ENCODE peak calls at places on chromosomes 16 and 17, in seven cellular contexts. One of them, this sample, is unnamed.

GRCh38 chr17:75688209-75688771 is 21.2 kb downstream of the SAP30BP start:
- DNase-seq in CD8-positive, alpha-beta T cell: no peak
- DNase-seq in ascending aorta: no peak
- DNase-seq in thoracic aorta: no peak
- DNase-seq in cardiac muscle cell: no peak
- DNase-seq in endothelial cell of umbilical vein: peak; percentile 85
- DNase-seq in A549: no peak
- DNase-seq in this sample: no peak

GRCh38 chr16:89670496-89671431 is 13.1 kb downstream of the SPATA33 start:
- DNase-seq in CD8-positive, alpha-beta T cell: no peak
- DNase-seq in ascending aorta: no peak
- DNase-seq in thoracic aorta: no peak
- DNase-seq in cardiac muscle cell: no peak
- DNase-seq in endothelial cell of umbilical vein: peak; percentile 16
- DNase-seq in A549: no peak
- DNase-seq in this sample: no peak

GRCh38 chr17:13869301-13869700 is 200.0 kb upstream of the COX10 start:
- DNase-seq in CD8-positive, alpha-beta T cell: no peak
- DNase-seq in ascending aorta: no peak
- DNase-seq in thoracic aorta: no peak
- DNase-seq in cardiac muscle cell: no peak
- DNase-seq in endothelial cell of umbilical vein: no peak
- DNase-seq in A549: no peak
- DNase-seq in this sample: no peak

GRCh38 chr17:45814622-45815606 is 29.8 kb upstream of the SPPL2C start:
- DNase-seq in CD8-positive, alpha-beta T cell: no peak
- DNase-seq in ascending aorta: no peak
- DNase-seq in thoracic aorta: no peak
- DNase-seq in cardiac muscle cell: no peak
- DNase-seq in endothelial cell of umbilical vein: no peak
- DNase-seq in A549: no peak
- DNase-seq in this sample: no peak

GRCh38 chr17:11935734-11936406 is 61.4 kb downstream of the ZNF18 start:
- DNase-seq in CD8-positive, alpha-beta T cell: no peak
- DNase-seq in ascending aorta: no peak
- DNase-seq in thoracic aorta: no peak
- DNase-seq in cardiac muscle cell: peak; percentile 68
- DNase-seq in endothelial cell of umbilical vein: peak; percentile 14
- DNase-seq in A549: peak; percentile 72
- DNase-seq in this sample: no peak

GRCh38 chr17:5584971-5585794 is 874 bp upstream of the NLRP1 start:
- DNase-seq in CD8-positive, alpha-beta T cell: no peak
- DNase-seq in ascending aorta: no peak
- DNase-seq in thoracic aorta: no peak
- DNase-seq in cardiac muscle cell: no peak
- DNase-seq in endothelial cell of umbilical vein: no peak
- DNase-seq in A549: no peak
- DNase-seq in this sample: no peak

GRCh38 chr17:35022536-35023063 is 40.9 kb downstream of the RFFL start:
- DNase-seq in CD8-positive, alpha-beta T cell: peak; percentile 69
- DNase-seq in ascending aorta: peak; percentile 96
- DNase-seq in thoracic aorta: peak; percentile 86
- DNase-seq in cardiac muscle cell: peak; percentile 60
- DNase-seq in endothelial cell of umbilical vein: peak; percentile 95
- DNase-seq in A549: peak; percentile 82
- DNase-seq in this sample: peak; percentile 19

GRCh38 chr17:34357398-34357797 is 1.1 kb downstream of the CCL13 start:
- DNase-seq in CD8-positive, alpha-beta T cell: no peak
- DNase-seq in ascending aorta: no peak
- DNase-seq in thoracic aorta: no peak
- DNase-seq in cardiac muscle cell: no peak
- DNase-seq in endothelial cell of umbilical vein: no peak
- DNase-seq in A549: no peak
- DNase-seq in this sample: no peak

GRCh38 chr16:18832613-18833012 is 31.3 kb upstream of the ARL6IP1 start:
- DNase-seq in CD8-positive, alpha-beta T cell: no peak
- DNase-seq in ascending aorta: no peak
- DNase-seq in thoracic aorta: no peak
- DNase-seq in cardiac muscle cell: no peak
- DNase-seq in endothelial cell of umbilical vein: no peak
- DNase-seq in A549: no peak
- DNase-seq in this sample: no peak

DNA sequence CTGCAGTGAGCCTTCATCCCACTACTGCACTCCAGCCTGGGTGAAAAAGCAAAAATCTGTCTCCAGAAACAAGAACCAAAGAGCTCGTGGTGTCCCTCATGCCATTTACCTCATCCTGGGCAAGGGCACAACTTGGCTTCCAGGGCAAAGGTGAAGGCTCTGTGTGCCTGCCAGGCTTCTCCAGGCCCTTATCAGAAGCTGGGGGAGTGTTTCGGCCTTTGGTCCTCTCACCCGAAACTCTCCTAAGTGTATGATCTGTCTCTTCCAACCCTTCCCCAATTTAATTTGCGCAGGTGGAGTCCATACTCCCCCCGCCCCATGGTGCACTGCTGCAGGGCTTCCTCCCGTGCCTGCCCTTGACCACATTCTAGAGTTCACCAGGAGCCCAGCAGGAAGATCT is 1.1 kb downstream of the CES2 start:
- DNase-seq in CD8-positive, alpha-beta T cell: no peak
- DNase-seq in ascending aorta: no peak
- DNase-seq in thoracic aorta: no peak
- DNase-seq in cardiac muscle cell: no peak
- DNase-seq in endothelial cell of umbilical vein: no peak
- DNase-seq in A549: no peak
- DNase-seq in this sample: no peak
- H3K4me3 ChIP-seq in CD8-positive, alpha-beta T cell: no peak overlapping the region
- H3K4me3 ChIP-seq in ascending aorta: peak overlapping the region; percentile 94
- H3K4me3 ChIP-seq in thoracic aorta: no peak overlapping the region
- H3K4me3 ChIP-seq in cardiac muscle cell: peak overlapping the region; percentile 62
- H3K4me3 ChIP-seq in endothelial cell of umbilical vein: no peak overlapping the region
- H3K4me3 ChIP-seq in A549: no peak overlapping the region
- H3K4me3 ChIP-seq in this sample: peak overlapping the region; percentile 96

DNA sequence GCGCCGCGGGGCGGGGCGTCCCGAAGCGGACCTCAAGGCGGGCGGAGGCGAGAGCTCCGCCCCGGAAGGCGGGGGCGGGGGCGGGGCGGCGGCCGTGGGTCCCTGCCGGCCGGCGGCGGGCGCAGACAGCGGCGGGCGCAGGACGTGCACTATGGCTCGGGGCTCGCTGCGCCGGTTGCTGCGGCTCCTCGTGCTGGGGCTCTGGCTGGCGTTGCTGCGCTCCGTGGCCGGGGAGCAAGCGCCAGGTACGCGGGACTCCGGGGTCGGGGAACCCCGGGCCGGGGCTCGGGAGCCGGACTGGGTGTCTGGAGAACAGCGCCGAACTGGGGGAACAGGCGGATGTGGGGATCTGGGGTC is at the start of gene TNFRSF12A:
- DNase-seq in CD8-positive, alpha-beta T cell: peak; percentile 54
- DNase-seq in ascending aorta: peak; percentile 89
- DNase-seq in thoracic aorta: no peak
- DNase-seq in cardiac muscle cell: peak; percentile 92
- DNase-seq in endothelial cell of umbilical vein: peak; percentile 77
- DNase-seq in A549: peak; percentile 82
- DNase-seq in this sample: no peak
- H3K4me1 ChIP-seq in CD8-positive, alpha-beta T cell: peaks cover 60% of the 10 kb centered on the region
- H3K4me1 ChIP-seq in ascending aorta: peaks cover 34% of the 10 kb centered on the region
- H3K4me1 ChIP-seq in thoracic aorta: peaks cover 35% of the 10 kb centered on the region
- H3K4me1 ChIP-seq in cardiac muscle cell: peaks cover 22% of the 10 kb centered on the region
- H3K4me1 ChIP-seq in endothelial cell of umbilical vein: peaks cover 18% of the 10 kb centered on the region
- H3K4me1 ChIP-seq in A549: peaks cover 24% of the 10 kb centered on the region
- H3K4me1 ChIP-seq in this sample: peaks cover 41% of the 10 kb centered on the region

DNA sequence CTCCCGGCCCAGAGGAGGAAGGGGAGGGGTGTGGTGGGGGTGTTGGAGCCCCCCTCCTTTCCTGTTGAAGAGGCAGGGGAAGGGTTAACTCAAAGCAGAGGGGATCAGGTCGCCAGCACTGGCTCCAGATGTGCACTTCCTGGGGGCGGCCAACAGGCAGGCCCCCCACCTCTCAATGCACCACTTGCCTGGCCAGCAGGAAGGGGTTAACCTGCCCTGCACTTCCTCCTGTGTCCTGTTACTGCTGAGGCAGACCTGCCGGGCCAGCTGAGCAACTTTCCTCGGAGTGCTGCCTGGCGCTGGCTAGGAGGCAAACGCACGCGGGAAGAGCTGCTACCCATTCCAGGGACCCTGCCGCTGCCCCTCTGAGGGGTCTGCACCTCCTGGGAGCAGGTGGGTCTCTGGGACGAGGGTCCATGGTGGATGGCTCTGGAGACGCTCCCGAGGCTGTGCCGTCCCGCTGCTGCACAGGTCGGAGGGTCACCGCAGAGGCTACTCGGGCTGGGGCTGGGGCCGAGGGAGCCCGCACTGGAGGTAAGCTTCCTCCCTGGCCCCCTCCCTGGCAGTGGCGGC is at the start of gene EPN3:
- DNase-seq in CD8-positive, alpha-beta T cell: no peak
- DNase-seq in ascending aorta: no peak
- DNase-seq in thoracic aorta: no peak
- DNase-seq in cardiac muscle cell: peak; percentile 55
- DNase-seq in endothelial cell of umbilical vein: no peak
- DNase-seq in A549: no peak
- DNase-seq in this sample: no peak
- H3K4me3 ChIP-seq in CD8-positive, alpha-beta T cell: no peak within 1 kb of the TSS
- H3K4me3 ChIP-seq in ascending aorta: no peak within 1 kb of the TSS
- H3K4me3 ChIP-seq in thoracic aorta: no peak within 1 kb of the TSS
- H3K4me3 ChIP-seq in cardiac muscle cell: peak within 1 kb of the TSS; percentile 18
- H3K4me3 ChIP-seq in endothelial cell of umbilical vein: no peak within 1 kb of the TSS
- H3K4me3 ChIP-seq in A549: no peak within 1 kb of the TSS
- H3K4me3 ChIP-seq in this sample: peak within 1 kb of the TSS; percentile 69

GRCh38 chr16:24688359-24688758 is 41.1 kb upstream of the TNRC6A start:
- DNase-seq in CD8-positive, alpha-beta T cell: no peak
- DNase-seq in ascending aorta: no peak
- DNase-seq in thoracic aorta: no peak
- DNase-seq in cardiac muscle cell: no peak
- DNase-seq in endothelial cell of umbilical vein: no peak
- DNase-seq in A549: no peak
- DNase-seq in this sample: no peak
- H3K4me1 ChIP-seq in CD8-positive, alpha-beta T cell: no peaks in the 10 kb centered on the region
- H3K4me1 ChIP-seq in ascending aorta: peaks cover 14% of the 10 kb centered on the region
- H3K4me1 ChIP-seq in thoracic aorta: peaks cover 20% of the 10 kb centered on the region
- H3K4me1 ChIP-seq in cardiac muscle cell: no peaks in the 10 kb centered on the region
- H3K4me1 ChIP-seq in endothelial cell of umbilical vein: peaks cover 14% of the 10 kb centered on the region
- H3K4me1 ChIP-seq in A549: peaks cover 18% of the 10 kb centered on the region
- H3K4me1 ChIP-seq in this sample: peaks cover 12% of the 10 kb centered on the region

GRCh38 chr17:48563385-48563838 is 14.7 kb downstream of the HOXB4 start:
- DNase-seq in CD8-positive, alpha-beta T cell: no peak
- DNase-seq in ascending aorta: no peak
- DNase-seq in thoracic aorta: no peak
- DNase-seq in cardiac muscle cell: no peak
- DNase-seq in endothelial cell of umbilical vein: no peak
- DNase-seq in A549: no peak
- DNase-seq in this sample: no peak
- H3K4me3 ChIP-seq in CD8-positive, alpha-beta T cell: no peak overlapping the region
- H3K4me3 ChIP-seq in ascending aorta: peak overlapping the region; percentile 71
- H3K4me3 ChIP-seq in thoracic aorta: peak overlapping the region; percentile 69
- H3K4me3 ChIP-seq in cardiac muscle cell: no peak overlapping the region
- H3K4me3 ChIP-seq in endothelial cell of umbilical vein: no peak overlapping the region
- H3K4me3 ChIP-seq in A549: no peak overlapping the region
- H3K4me3 ChIP-seq in this sample: peak overlapping the region; percentile 37

DNA sequence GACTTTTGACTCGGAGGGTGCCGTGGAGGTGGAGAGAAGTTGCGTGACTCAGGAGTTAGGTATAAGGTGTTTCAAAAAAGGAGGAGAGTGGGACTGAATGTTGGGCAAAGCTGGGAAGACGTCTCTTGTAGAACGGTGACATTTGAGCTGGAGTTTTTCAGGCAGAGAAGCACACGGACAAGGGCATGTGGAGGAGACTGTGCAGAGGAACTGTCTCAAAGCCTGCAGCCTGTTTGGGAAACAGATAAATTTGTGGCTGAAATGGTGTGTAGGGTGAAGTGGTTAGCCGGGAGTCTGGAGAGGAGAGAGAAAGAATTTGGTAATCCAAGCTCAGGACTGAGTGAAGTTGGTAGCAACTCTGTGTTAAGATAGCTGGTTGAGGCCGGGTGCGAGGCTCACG is 9.8 kb downstream of the USP10 start:
- DNase-seq in CD8-positive, alpha-beta T cell: no peak
- DNase-seq in ascending aorta: no peak
- DNase-seq in thoracic aorta: no peak
- DNase-seq in cardiac muscle cell: no peak
- DNase-seq in endothelial cell of umbilical vein: no peak
- DNase-seq in A549: no peak
- DNase-seq in this sample: no peak
- H3K4me1 ChIP-seq in CD8-positive, alpha-beta T cell: peaks cover 29% of the 10 kb centered on the region
- H3K4me1 ChIP-seq in ascending aorta: no peaks in the 10 kb centered on the region
- H3K4me1 ChIP-seq in thoracic aorta: peaks cover 14% of the 10 kb centered on the region
- H3K4me1 ChIP-seq in cardiac muscle cell: peaks cover 42% of the 10 kb centered on the region
- H3K4me1 ChIP-seq in endothelial cell of umbilical vein: no peaks in the 10 kb centered on the region
- H3K4me1 ChIP-seq in A549: peaks cover 25% of the 10 kb centered on the region
- H3K4me1 ChIP-seq in this sample: peaks cover 3% of the 10 kb centered on the region

GRCh38 chr17:63552211-63552610 is 1.9 kb downstream of the DCAF7 start:
- DNase-seq in CD8-positive, alpha-beta T cell: no peak
- DNase-seq in ascending aorta: no peak
- DNase-seq in thoracic aorta: no peak
- DNase-seq in cardiac muscle cell: no peak
- DNase-seq in endothelial cell of umbilical vein: peak; percentile 13
- DNase-seq in A549: no peak
- DNase-seq in this sample: no peak
- H3K4me3 ChIP-seq in CD8-positive, alpha-beta T cell: peak overlapping the region; percentile 4
- H3K4me3 ChIP-seq in ascending aorta: peak overlapping the region; percentile 83
- H3K4me3 ChIP-seq in thoracic aorta: peak overlapping the region; percentile 100
- H3K4me3 ChIP-seq in cardiac muscle cell: peak overlapping the region; percentile 68
- H3K4me3 ChIP-seq in endothelial cell of umbilical vein: peak overlapping the region; percentile 77
- H3K4me3 ChIP-seq in A549: peak overlapping the region; percentile 99
- H3K4me3 ChIP-seq in this sample: peak overlapping the region; percentile 89

This sample was measured in esophagus squamous epithelium.